ENCODE peak calls at places on chromosomes 5 and 9, in seven cellular contexts. U is activated CD4-positive, alpha-beta T cell treated with anti-CD3 and anti-CD28 coated beads, Interleukin-2, amount 50 U/mL, for 48 hours; F is T-helper 1 cell; S is HuH-7; W is HuH-7.5; D is posterior cingulate gyrus; J is DMS 273 treated with DMSO at 0.1 percent for 48 hours. P is an unnamed sample.

GRCh38 chr9:6186691-6187090 is 28.9 kb upstream of the IL33 start:
- DNase-seq in U (no peak), D (no peak), F (no peak), J (no peak), S (no peak), W (no peak), P (no peak)

GRCh38 chr5:3886521-3887461 is 291.2 kb downstream of the IRX1 start:
- DNase-seq in W (no peak), D (no peak), J (no peak), S (no peak), F (no peak), U (no peak), P (no peak)

GRCh38 chr5:318341-318897 is 3.1 kb upstream of the AHRR start:
- DNase-seq in F (no peak), J (no peak), W (no peak), D (no peak), U (no peak), S (no peak), P (no peak)

GRCh38 chr5:123215929-123216702 is 127.1 kb downstream of the PRDM6 start:
- DNase-seq in F (no peak), U (no peak), D (no peak), W (no peak), J (no peak), S (no peak), P (no peak)

GRCh38 chr5:95621839-95622629 is 2.1 kb downstream of the GPR150 start:
- DNase-seq in D (no peak), U (no peak), F (peak; percentile 5), W (no peak), J (no peak), S (no peak), P (no peak)

GRCh38 chr5:16934123-16934522 is 2.0 kb downstream of the MYO10 start:
- DNase-seq in S (peak; percentile 53), J (no peak), U (peak; percentile 57), D (peak; percentile 40), W (peak; percentile 54), F (no peak), P (no peak)

GRCh38 chr5:132491368-132492364 is 1.1 kb upstream of the IRF1 start:
- DNase-seq in S (peak; percentile 37), F (no peak), U (peak; percentile 47), D (no peak), W (no peak), J (no peak), P (no peak)

GRCh38 chr5:82153082-82153481 is 125.1 kb downstream of the RPS23 start:
- DNase-seq in U (no peak), W (no peak), S (no peak), J (no peak), D (no peak), F (no peak), P (no peak)

GRCh38 chr5:158463971-158464370 is 605.0 kb upstream of the CLINT1 start:
- DNase-seq in D (no peak), J (no peak), F (no peak), U (peak; percentile 16), W (no peak), S (no peak), P (no peak)

GRCh38 chr9:114837923-114838322 is 32.1 kb upstream of the TNFSF15 start:
- DNase-seq in S (no peak), D (no peak), J (no peak), W (no peak), U (no peak), F (no peak), P (no peak)

GRCh38 chr9:105503873-105504272 is 54.1 kb upstream of the FKTN start:
- DNase-seq in W (no peak), S (no peak), J (no peak), D (no peak), U (no peak), F (no peak), P (no peak)

GRCh38 chr9:86732514-86732913 is 214.8 kb downstream of the GAS1 start:
- DNase-seq in W (no peak), D (no peak), J (no peak), U (no peak), S (no peak), F (no peak), P (no peak)